ENCODE peak calls at places on chromosomes 13 and 19, in four cellular contexts. One of them, this sample, is unnamed.

GRCh38 chr13:46721054-46721453 is 75.9 kb downstream of the ESD start:
- DNase-seq in ovary: peak; percentile 61
- DNase-seq in heart left ventricle: peak; percentile 45
- DNase-seq in A549: peak; percentile 31
- DNase-seq in this sample: peak; percentile 65

GRCh38 chr13:28753208-28753892 is 34.6 kb upstream of the SLC46A3 start:
- DNase-seq in A549: peak; percentile 92
- DNase-seq in ovary: no peak
- DNase-seq in heart left ventricle: peak; percentile 69
- DNase-seq in this sample: peak; percentile 70

GRCh38 chr19:9076886-9077285 is 10.0 kb upstream of the OR1M1 start:
- DNase-seq in A549: no peak
- DNase-seq in heart left ventricle: no peak
- DNase-seq in ovary: no peak
- DNase-seq in this sample: no peak

GRCh38 chr19:2259331-2259730 is 3.1 kb upstream of the JSRP1 start:
- DNase-seq in A549: peak; percentile 63
- DNase-seq in ovary: no peak
- DNase-seq in heart left ventricle: no peak
- DNase-seq in this sample: no peak

GRCh38 chr19:50290011-50290410 is 39.2 kb downstream of the KCNC3 start:
- DNase-seq in heart left ventricle: no peak
- DNase-seq in ovary: no peak
- DNase-seq in A549: no peak
- DNase-seq in this sample: no peak

GRCh38 chr13:27455331-27455855 is 5.0 kb upstream of the MTIF3 start:
- DNase-seq in heart left ventricle: no peak
- DNase-seq in A549: no peak
- DNase-seq in ovary: no peak
- DNase-seq in this sample: no peak

GRCh38 chr13:41523396-41523795 is 66.0 kb downstream of the RGCC start:
- DNase-seq in A549: no peak
- DNase-seq in ovary: no peak
- DNase-seq in heart left ventricle: no peak
- DNase-seq in this sample: no peak

GRCh38 chr19:30686252-30686762 is 314.1 kb downstream of the ZNF536 start:
- DNase-seq in heart left ventricle: no peak
- DNase-seq in ovary: peak; percentile 44
- DNase-seq in A549: no peak
- DNase-seq in this sample: no peak

GRCh38 chr13:72842991-72843390 is 61.1 kb downstream of the PIBF1 start:
- DNase-seq in ovary: no peak
- DNase-seq in heart left ventricle: no peak
- DNase-seq in A549: no peak
- DNase-seq in this sample: no peak

GRCh38 chr13:82675024-82675423 is 1207.2 kb downstream of the SLITRK1 start:
- DNase-seq in heart left ventricle: no peak
- DNase-seq in A549: no peak
- DNase-seq in ovary: no peak
- DNase-seq in this sample: no peak

GRCh38 chr13:30466841-30467252 is 1.1 kb upstream of the HMGB1 start:
- DNase-seq in A549: no peak
- DNase-seq in ovary: no peak
- DNase-seq in heart left ventricle: no peak
- DNase-seq in this sample: no peak

GRCh38 chr19:18322318-18322758 is 538 bp downstream of the LSM4 start:
- DNase-seq in ovary: no peak
- DNase-seq in heart left ventricle: no peak
- DNase-seq in A549: peak; percentile 74
- DNase-seq in this sample: peak; percentile 60

GRCh38 chr13:105278797-105279425 is 1256.6 kb downstream of the EFNB2 start:
- DNase-seq in heart left ventricle: no peak
- DNase-seq in A549: no peak
- DNase-seq in ovary: no peak
- DNase-seq in this sample: no peak

GRCh38 chr19:7500811-7501450 is 12.1 kb upstream of the PEX11G start:
- DNase-seq in heart left ventricle: no peak
- DNase-seq in ovary: peak; percentile 66
- DNase-seq in A549: peak; percentile 89
- DNase-seq in this sample: peak; percentile 89

GRCh38 chr19:5148794-5149190 is 179.9 kb downstream of the KDM4B start:
- DNase-seq in heart left ventricle: no peak
- DNase-seq in A549: no peak
- DNase-seq in ovary: no peak
- DNase-seq in this sample: no peak

GRCh38 chr19:33438016-33438671 is 64.6 kb downstream of the CEBPG start:
- DNase-seq in A549: no peak
- DNase-seq in ovary: peak; percentile 57
- DNase-seq in heart left ventricle: peak; percentile 70
- DNase-seq in this sample: peak; percentile 64

GRCh38 chr19:35669566-35669965 is 3.2 kb downstream of the UPK1A start:
- DNase-seq in heart left ventricle: no peak
- DNase-seq in ovary: no peak
- DNase-seq in A549: no peak
- DNase-seq in this sample: no peak

GRCh38 chr13:20891768-20892167 is 10.8 kb downstream of the XPO4 start:
- DNase-seq in A549: no peak
- DNase-seq in heart left ventricle: no peak
- DNase-seq in ovary: no peak
- DNase-seq in this sample: no peak

GRCh38 chr13:106533940-106534843 is 1.3 kb downstream of the EFNB2 start:
- DNase-seq in A549: no peak
- DNase-seq in ovary: peak; percentile 38
- DNase-seq in heart left ventricle: peak; percentile 37
- DNase-seq in this sample: peak; percentile 57

GRCh38 chr13:97005631-97006262 is 11.5 kb upstream of the OXGR1 start:
- DNase-seq in heart left ventricle: no peak
- DNase-seq in ovary: no peak
- DNase-seq in A549: no peak
- DNase-seq in this sample: no peak

GRCh38 chr13:36344886-36345437 is 1.2 kb downstream of the SPART start:
- DNase-seq in ovary: peak; percentile 23
- DNase-seq in heart left ventricle: no peak
- DNase-seq in A549: no peak
- DNase-seq in this sample: peak; percentile 46

GRCh38 chr13:90769387-90769786 is 578.1 kb upstream of the MIR17HG start:
- DNase-seq in ovary: no peak
- DNase-seq in heart left ventricle: no peak
- DNase-seq in A549: no peak
- DNase-seq in this sample: no peak

GRCh38 chr13:105642511-105642958 is 892.9 kb downstream of the EFNB2 start:
- DNase-seq in A549: peak; percentile 64
- DNase-seq in heart left ventricle: no peak
- DNase-seq in ovary: no peak
- DNase-seq in this sample: no peak

GRCh38 chr13:99916366-99917103 is 55.0 kb downstream of the ZIC5 start:
- DNase-seq in heart left ventricle: no peak
- DNase-seq in ovary: no peak
- DNase-seq in A549: peak; percentile 71
- DNase-seq in this sample: no peak

GRCh38 chr19:9178901-9179300 is at the start of gene OR7D2:
- DNase-seq in heart left ventricle: no peak
- DNase-seq in ovary: no peak
- DNase-seq in A549: no peak
- DNase-seq in this sample: no peak

DNA sequence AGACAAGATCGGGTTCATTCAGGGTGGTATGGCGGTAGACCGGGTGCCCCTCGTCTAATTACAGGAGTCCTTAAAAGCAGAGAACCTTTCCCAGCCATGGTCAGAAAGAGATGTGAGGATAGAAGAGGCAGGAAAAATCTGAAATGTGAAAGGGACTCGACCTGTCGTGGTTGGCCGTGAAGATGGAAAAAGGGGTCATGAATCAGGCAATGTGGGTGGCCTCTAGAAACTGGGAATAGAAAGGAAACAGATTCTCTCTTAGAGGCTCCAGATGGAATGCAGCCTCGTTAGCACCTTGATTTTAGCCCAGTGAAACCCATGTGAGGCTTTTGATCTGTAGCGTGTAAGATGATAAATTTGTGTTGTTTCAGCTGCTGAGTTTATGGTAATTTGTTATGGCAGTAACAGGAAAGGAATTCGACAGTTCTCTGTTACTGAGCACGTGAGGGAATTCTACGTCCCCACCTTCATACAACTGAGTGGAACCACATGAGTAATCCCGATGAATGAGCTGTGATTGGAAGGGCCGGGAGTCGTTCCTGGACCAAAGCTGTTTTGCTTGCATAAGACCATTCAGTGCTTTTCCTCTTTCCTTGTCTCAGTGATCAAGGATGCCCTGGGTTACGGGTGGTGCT is 11.0 kb upstream of the CA11 start:
- DNase-seq in heart left ventricle: no peak
- DNase-seq in ovary: no peak
- DNase-seq in A549: peak; percentile 65
- DNase-seq in this sample: no peak
- TF ChIP-seq CTCF in heart left ventricle: no peak
- TF ChIP-seq CTCF in ovary: no peak
- TF ChIP-seq CTCF in A549: no peak
- TF ChIP-seq CTCF in this sample: no peak

GRCh38 chr19:41353466-41354342 is at the start of gene TGFB1:
- DNase-seq in A549: peak; percentile 92
- DNase-seq in ovary: peak; percentile 88
- DNase-seq in heart left ventricle: peak; percentile 92
- DNase-seq in this sample: peak; percentile 83

GRCh38 chr19:41355802-41356201 is 2.1 kb upstream of the TGFB1 start:
- DNase-seq in A549: no peak
- DNase-seq in heart left ventricle: no peak
- DNase-seq in ovary: no peak
- DNase-seq in this sample: no peak

GRCh38 chr19:41354343-41354974 is 737 bp upstream of the TGFB1 start:
- DNase-seq in heart left ventricle: peak; percentile 36
- DNase-seq in ovary: peak; percentile 56
- DNase-seq in A549: no peak
- DNase-seq in this sample: no peak

GRCh38 chr19:41356984-41357739 is 3.4 kb upstream of the TGFB1 start:
- DNase-seq in ovary: no peak
- DNase-seq in heart left ventricle: no peak
- DNase-seq in A549: no peak
- DNase-seq in this sample: no peak

DNA sequence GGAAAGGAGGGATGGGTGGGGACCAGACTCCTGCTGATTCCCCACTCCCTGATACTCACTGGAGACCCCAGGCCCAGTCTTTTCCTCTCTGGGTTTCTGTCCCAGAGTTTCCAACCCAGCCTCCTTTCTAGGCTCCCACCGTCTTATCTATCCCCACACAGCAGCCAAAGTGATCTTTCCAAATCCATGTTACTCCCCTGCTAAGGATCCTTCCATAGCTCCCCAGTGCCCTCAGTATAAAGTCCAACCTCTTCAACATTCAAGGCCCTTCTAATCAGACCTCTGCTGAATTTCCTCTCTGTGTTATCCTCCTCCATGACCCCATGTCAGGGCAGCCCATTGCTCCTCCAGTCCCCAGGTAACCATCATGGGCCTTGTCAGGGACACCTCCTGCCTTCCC is 1.3 kb upstream of the TGFB1 start:
- DNase-seq in A549: no peak
- DNase-seq in heart left ventricle: no peak
- DNase-seq in ovary: no peak
- DNase-seq in this sample: no peak
- H3K4me1 ChIP-seq in A549: peaks cover 15% of the 10 kb centered on the region
- H3K4me1 ChIP-seq in heart left ventricle: peaks cover 24% of the 10 kb centered on the region
- H3K4me1 ChIP-seq in ovary: peaks cover 11% of the 10 kb centered on the region
- H3K4me1 ChIP-seq in this sample: peaks cover 8% of the 10 kb centered on the region

DNA sequence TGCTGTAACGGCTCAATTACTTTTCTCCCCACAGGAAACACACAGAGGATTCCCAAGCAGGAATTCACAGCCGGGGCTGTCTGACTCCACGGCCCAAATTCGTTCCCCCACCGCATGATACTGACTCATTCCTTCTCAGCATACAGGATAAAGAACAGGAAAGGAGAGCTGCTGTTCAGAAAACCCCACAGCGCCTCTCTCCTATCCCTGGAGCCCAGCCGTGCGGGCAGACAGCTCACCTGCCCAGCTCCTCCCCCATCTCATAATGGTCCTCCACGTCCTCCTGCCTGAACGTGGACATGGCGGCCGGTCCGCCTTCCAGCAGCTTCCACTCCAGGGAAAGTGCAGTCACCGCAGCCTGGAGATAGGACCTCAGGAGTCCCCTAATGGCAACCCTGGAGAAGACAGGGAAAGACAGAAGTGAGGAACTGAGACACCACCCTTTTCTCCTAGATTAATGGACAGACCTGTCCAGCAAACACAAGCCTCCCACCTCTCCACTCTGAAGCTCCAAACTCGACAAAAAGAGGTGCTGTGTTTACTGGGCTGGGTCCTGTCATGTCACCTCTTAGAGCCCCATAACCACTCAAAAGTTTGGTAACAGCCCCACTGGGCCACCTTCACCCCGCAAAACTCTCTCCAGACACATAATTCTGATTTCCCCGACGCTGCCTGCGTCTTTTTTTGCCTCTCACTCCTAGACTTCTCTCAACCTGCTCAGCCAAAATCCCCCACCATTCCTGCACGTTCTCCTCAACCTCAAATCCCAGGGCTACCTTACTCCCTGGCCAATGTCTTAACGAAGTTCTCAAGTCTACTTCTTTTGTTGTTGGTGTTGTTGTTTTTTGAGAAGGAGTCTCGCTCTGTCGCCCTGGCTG is 1.2 kb downstream of the DAPK3 start:
- DNase-seq in A549: peak; percentile 72
- DNase-seq in heart left ventricle: peak; percentile 62
- DNase-seq in ovary: peak; percentile 42
- DNase-seq in this sample: no peak
- TF ChIP-seq POLR2A in A549: no peak
- TF ChIP-seq POLR2A in heart left ventricle: no peak
- TF ChIP-seq POLR2A in ovary: no peak
- TF ChIP-seq POLR2A in this sample: no peak

DNA sequence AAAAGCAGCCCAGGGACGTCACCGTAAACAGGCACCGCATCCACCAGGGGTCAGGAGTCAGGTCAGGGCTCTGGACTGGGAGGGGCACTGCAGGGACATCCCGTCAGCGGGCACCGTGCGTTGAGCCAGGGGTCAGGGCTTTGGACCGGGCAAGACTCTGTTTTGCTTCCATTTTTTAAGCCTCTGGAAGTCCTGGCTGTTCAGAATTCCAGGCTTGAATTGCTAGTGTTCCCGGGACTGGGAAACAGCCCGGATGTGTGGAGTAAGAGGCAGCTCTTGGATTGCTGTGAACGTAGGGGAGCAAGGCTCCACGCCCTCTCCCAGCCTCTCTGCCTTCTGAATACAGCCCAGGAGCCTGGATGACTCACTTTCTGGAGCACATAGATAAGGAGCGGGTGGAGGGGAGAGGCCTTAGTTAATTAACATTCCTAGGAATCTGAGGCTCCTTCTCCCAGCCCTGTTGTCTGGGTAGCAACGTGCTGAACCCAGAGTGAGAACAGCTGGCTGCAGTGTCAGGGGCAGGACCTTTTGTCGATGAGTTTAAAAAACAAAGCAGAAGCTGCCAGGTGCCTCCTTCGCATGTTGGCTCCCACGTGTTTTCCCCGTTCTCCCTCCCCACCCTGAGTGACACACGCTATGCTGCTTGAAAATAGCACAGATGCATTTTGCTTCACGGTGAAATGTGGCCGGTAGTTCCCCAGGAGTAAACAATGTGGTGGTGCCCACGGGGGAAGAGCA is 21.9 kb downstream of the ATP11A start:
- DNase-seq in heart left ventricle: peak; percentile 89
- DNase-seq in A549: peak; percentile 80
- DNase-seq in ovary: peak; percentile 92
- DNase-seq in this sample: peak; percentile 90
- TF ChIP-seq CTCF in heart left ventricle: no peak
- TF ChIP-seq CTCF in A549: peak; percentile 19
- TF ChIP-seq CTCF in ovary: no peak
- TF ChIP-seq CTCF in this sample: peak; percentile 14

GRCh38 chr19:38713227-38713649 is 31.0 kb downstream of the CAPN12 start:
- DNase-seq in heart left ventricle: peak; percentile 85
- DNase-seq in A549: no peak
- DNase-seq in ovary: peak; percentile 92
- DNase-seq in this sample: peak; percentile 84
- H3K4me1 ChIP-seq in heart left ventricle: peaks cover 95% of the 10 kb centered on the region
- H3K4me1 ChIP-seq in A549: peaks cover 40% of the 10 kb centered on the region
- H3K4me1 ChIP-seq in ovary: peaks cover 22% of the 10 kb centered on the region
- H3K4me1 ChIP-seq in this sample: peaks cover 35% of the 10 kb centered on the region